ENCODE peak calls at places on chromosome 14, in five cellular contexts. F, A, L, M and Q are unnamed samples. For H3K4me1, the result is how much of the 10 kb centered on the place peaks cover.

GRCh38 chr14:99784508-99784907 is 8.7 kb upstream of the EML1 start:
- DNase-seq in F (no peak), A (no peak), L (no peak), M (no peak), Q (no peak)

GRCh38 chr14:72745991-72746980 is 147.6 kb downstream of the DPF3 start:
- DNase-seq in F (no peak), A (peak), L (no peak), M (no peak), Q (no peak)

GRCh38 chr14:29536886-29537511 is 390.6 kb downstream of the PRKD1 start:
- DNase-seq in F (no peak), A (peak), L (no peak), M (peak), Q (no peak)

GRCh38 chr14:86654558-86655184 is 1124.7 kb downstream of the FLRT2 start:
- DNase-seq in F (peak), A (peak), L (peak), M (no peak), Q (no peak)

GRCh38 chr14:24713404-24713803 is 79.4 kb upstream of the GZMB start:
- DNase-seq in F (no peak), A (no peak), L (no peak), M (no peak), Q (no peak)

GRCh38 chr14:95998656-95999055 is 40.5 kb upstream of the C14orf132 start:
- DNase-seq in F (no peak), A (peak), L (no peak), M (no peak), Q (no peak)

GRCh38 chr14:73526036-73526984 is 10.6 kb upstream of the ACOT1 start:
- DNase-seq in F (no peak), A (peak), L (no peak), M (no peak), Q (no peak)

GRCh38 chr14:25046301-25046943 is 3.5 kb downstream of the STXBP6 start:
- DNase-seq in F (no peak), A (no peak), L (no peak), M (no peak), Q (no peak)

GRCh38 chr14:34205799-34206198 is 254.9 kb upstream of the EGLN3 start:
- DNase-seq in F (no peak), A (no peak), L (no peak), M (no peak), Q (no peak)

GRCh38 chr14:57974896-57975295 is 109.0 kb upstream of the SLC35F4 start:
- DNase-seq in F (no peak), A (no peak), L (no peak), M (no peak), Q (no peak)

GRCh38 chr14:89378119-89378518 is 38.9 kb downstream of the FOXN3 start:
- DNase-seq in F (no peak), A (no peak), L (peak), M (no peak), Q (no peak)

GRCh38 chr14:37901978-37902377 is 305.7 kb upstream of the SSTR1 start:
- DNase-seq in F (no peak), A (no peak), L (no peak), M (no peak), Q (no peak)

GRCh38 chr14:105144231-105144665 is 24.3 kb downstream of the JAG2 start:
- DNase-seq in F (no peak), A (no peak), L (no peak), M (no peak), Q (peak)

GRCh38 chr14:100348779-100349708 is 25.9 kb downstream of the SLC25A47 start:
- DNase-seq in F (no peak), A (no peak), L (no peak), M (no peak), Q (no peak)

GRCh38 chr14:60183724-60184596 is 18.8 kb upstream of the DHRS7 start:
- DNase-seq in F (no peak), A (peak), L (peak), M (peak), Q (peak)

GRCh38 chr14:88825503-88825902 is 1.1 kb downstream of the TTC8 start:
- DNase-seq in F (no peak), A (no peak), L (no peak), M (no peak), Q (no peak)

GRCh38 chr14:65045011-65045410 is 57.3 kb downstream of the MAX start:
- DNase-seq in F (no peak), A (no peak), L (no peak), M (no peak), Q (no peak)

GRCh38 chr14:103694572-103695026 is 20.7 kb downstream of the XRCC3 start:
- DNase-seq in F (no peak), A (no peak), L (no peak), M (no peak), Q (no peak)

GRCh38 chr14:71117839-71118743 is 210.8 kb downstream of the PCNX1 start:
- DNase-seq in F (no peak), A (peak), L (no peak), M (no peak), Q (no peak)

GRCh38 chr14:61153436-61153835 is 127.7 kb downstream of the TMEM30B start:
- DNase-seq in F (no peak), A (no peak), L (no peak), M (no peak), Q (no peak)

GRCh38 chr14:55099741-55100140 is 29.3 kb upstream of the LGALS3 start:
- DNase-seq in F (no peak), A (no peak), L (no peak), M (no peak), Q (no peak)

GRCh38 chr14:23951590-23952143 is 1.9 kb upstream of the DHRS4 start:
- DNase-seq in F (no peak), A (no peak), L (no peak), M (no peak), Q (no peak)

GRCh38 chr14:50830932-50831703 is at the start of gene NIN:
- DNase-seq in F (peak), A (peak), L (peak), M (peak), Q (peak)
- H3K4me1 ChIP-seq in F (under half), A (under half), L (under half), M (under half), Q (under half)

GRCh38 chr14:22520235-22520634 is 68.8 kb downstream of the DAD1 start:
- DNase-seq in F (no peak), A (no peak), L (no peak), M (peak), Q (no peak)

GRCh38 chr14:22520786-22521185 is 68.2 kb downstream of the DAD1 start:
- DNase-seq in F (no peak), A (no peak), L (no peak), M (no peak), Q (no peak)

GRCh38 chr14:22515961-22516360 is 73.1 kb downstream of the DAD1 start:
- DNase-seq in F (no peak), A (no peak), L (no peak), M (no peak), Q (no peak)

GRCh38 chr14:22517117-22517720 is 71.8 kb downstream of the DAD1 start:
- DNase-seq in F (no peak), A (no peak), L (no peak), M (no peak), Q (no peak)

GRCh38 chr14:22518073-22518472 is 71.0 kb downstream of the DAD1 start:
- DNase-seq in F (no peak), A (no peak), L (no peak), M (no peak), Q (no peak)
- H3K4me3 ChIP-seq in F (no peak), A (no peak), L (peak), M (no peak), Q (peak)

GRCh38 chr14:56585461-56586084 is 6.0 kb downstream of the TMEM260 start:
- DNase-seq in F (no peak), A (peak), L (no peak), M (no peak), Q (no peak)
- H3K4me1 ChIP-seq in F (under half), A (half or more), L (under half), M (under half), Q (under half)

GRCh38 chr14:68208726-68209125 is 389.1 kb downstream of the RAD51B start:
- DNase-seq in F (no peak), A (no peak), L (no peak), M (no peak), Q (no peak)

GRCh38 chr14:68210729-68211299 is 391.2 kb downstream of the RAD51B start:
- DNase-seq in F (peak), A (peak), L (peak), M (peak), Q (peak)

GRCh38 chr14:68214431-68214830 is 394.9 kb downstream of the RAD51B start:
- DNase-seq in F (no peak), A (no peak), L (no peak), M (no peak), Q (no peak)

GRCh38 chr14:68211886-68212285 is 392.3 kb downstream of the RAD51B start:
- DNase-seq in F (no peak), A (no peak), L (no peak), M (no peak), Q (no peak)

GRCh38 chr14:68211421-68211820 is 391.8 kb downstream of the RAD51B start:
- DNase-seq in F (no peak), A (no peak), L (no peak), M (no peak), Q (no peak)
- H3K4me3 ChIP-seq in F (no peak), A (no peak), L (no peak), M (no peak), Q (no peak)

GRCh38 chr14:35299708-35300107 is 7.5 kb downstream of the PSMA6 start:
- DNase-seq in F (no peak), A (peak), L (no peak), M (no peak), Q (no peak)
- H3K4me1 ChIP-seq in F (under half), A (under half), L (under half), M (under half), Q (under half)

GRCh38 chr14:93150227-93151206 is 34.2 kb downstream of the MOAP1 start:
- DNase-seq in F (no peak), A (peak), L (no peak), M (peak), Q (no peak)
- H3K4me3 ChIP-seq in F (peak), A (no peak), L (no peak), M (no peak), Q (no peak)

DNA sequence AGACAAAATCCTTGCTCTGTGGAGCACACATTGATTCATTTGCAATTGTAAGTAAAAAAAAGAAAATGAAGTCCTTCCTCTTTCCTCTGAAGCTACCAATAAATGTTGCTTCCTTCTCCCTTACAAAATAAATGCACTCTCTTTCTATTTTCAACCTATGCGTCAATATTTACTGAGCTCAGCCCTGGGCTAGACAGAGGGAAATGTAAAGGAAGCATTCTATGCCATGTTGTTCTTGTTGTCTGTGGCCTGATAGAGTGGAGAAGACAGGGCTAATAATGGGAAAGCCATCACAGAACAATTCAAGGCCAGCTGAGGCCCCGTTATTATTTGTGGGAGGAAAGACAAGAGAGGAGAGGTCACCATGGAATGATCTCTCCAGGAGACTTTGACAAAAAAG is 3.0 kb downstream of the ABHD12B start:
- DNase-seq in F (no peak), A (peak), L (no peak), M (no peak), Q (no peak)
- H3K4me1 ChIP-seq in F (under half), A (under half), L (under half), M (under half), Q (under half)

GRCh38 chr14:68399971-68400370 is 392.9 kb downstream of the ZFP36L1 start:
- DNase-seq in F (peak), A (no peak), L (no peak), M (no peak), Q (no peak)

GRCh38 chr14:68402525-68403101 is 390.3 kb downstream of the ZFP36L1 start:
- DNase-seq in F (no peak), A (no peak), L (no peak), M (no peak), Q (no peak)

GRCh38 chr14:68401855-68402254 is 391.0 kb downstream of the ZFP36L1 start:
- DNase-seq in F (peak), A (no peak), L (no peak), M (no peak), Q (no peak)

GRCh38 chr14:68403191-68403781 is 389.6 kb downstream of the ZFP36L1 start:
- DNase-seq in F (no peak), A (no peak), L (no peak), M (peak), Q (no peak)

GRCh38 chr14:68401320-68401719 is 391.5 kb downstream of the ZFP36L1 start:
- DNase-seq in F (no peak), A (no peak), L (no peak), M (no peak), Q (no peak)
- H3K4me3 ChIP-seq in F (no peak), A (no peak), L (no peak), M (no peak), Q (no peak)